ENCODE peak calls at places on chromosomes 5 and 9, in five cellular contexts. H, S, B, D and F are unnamed samples.

GRCh38 chr5:126811515-126812198 is 34.7 kb downstream of the LMNB1 start:
- DNase-seq in H (no peak), S (no peak), B (peak; percentile 86), D (no peak), F (no peak)

GRCh38 chr9:115018547-115019435 is 88.4 kb upstream of the TNFSF8 start:
- DNase-seq in H (no peak), S (no peak), B (peak; percentile 89), D (no peak), F (no peak)

GRCh38 chr9:69218166-69218565 is 44.1 kb downstream of the TJP2 start:
- DNase-seq in H (no peak), S (no peak), B (no peak), D (no peak), F (no peak)

GRCh38 chr5:42995152-42995751 is 44.9 kb downstream of the ANXA2R start:
- DNase-seq in H (peak; percentile 33), S (no peak), B (peak; percentile 44), D (no peak), F (no peak)

GRCh38 chr9:102047549-102047948 is 309.1 kb upstream of the GRIN3A start:
- DNase-seq in H (no peak), S (no peak), B (no peak), D (no peak), F (no peak)

GRCh38 chr5:103562084-103562452 is 521 bp downstream of the NUDT12 start:
- DNase-seq in H (no peak), S (no peak), B (no peak), D (no peak), F (no peak)

GRCh38 chr9:135476561-135476960 is 3.0 kb upstream of the PPP1R26 start:
- DNase-seq in H (no peak), S (no peak), B (no peak), D (no peak), F (no peak)

GRCh38 chr5:6356578-6357164 is 21.7 kb downstream of the MED10 start:
- DNase-seq in H (no peak), S (no peak), B (no peak), D (no peak), F (no peak)

GRCh38 chr5:22070151-22070550 is 783.0 kb downstream of the CDH12 start:
- DNase-seq in H (no peak), S (no peak), B (no peak), D (no peak), F (no peak)

GRCh38 chr5:171420429-171421231 is 1.2 kb downstream of the FGF18 start:
- DNase-seq in H (peak; percentile 53), S (no peak), B (peak; percentile 89), D (no peak), F (peak; percentile 28)

GRCh38 chr9:136597965-136598364 is 52.1 kb upstream of the NOTCH1 start:
- DNase-seq in H (no peak), S (no peak), B (no peak), D (no peak), F (no peak)
- H3K9ac ChIP-seq in H (no peak overlapping the region), S (no peak overlapping the region), B (no peak overlapping the region), D (no peak overlapping the region), F (no peak overlapping the region)

DNA sequence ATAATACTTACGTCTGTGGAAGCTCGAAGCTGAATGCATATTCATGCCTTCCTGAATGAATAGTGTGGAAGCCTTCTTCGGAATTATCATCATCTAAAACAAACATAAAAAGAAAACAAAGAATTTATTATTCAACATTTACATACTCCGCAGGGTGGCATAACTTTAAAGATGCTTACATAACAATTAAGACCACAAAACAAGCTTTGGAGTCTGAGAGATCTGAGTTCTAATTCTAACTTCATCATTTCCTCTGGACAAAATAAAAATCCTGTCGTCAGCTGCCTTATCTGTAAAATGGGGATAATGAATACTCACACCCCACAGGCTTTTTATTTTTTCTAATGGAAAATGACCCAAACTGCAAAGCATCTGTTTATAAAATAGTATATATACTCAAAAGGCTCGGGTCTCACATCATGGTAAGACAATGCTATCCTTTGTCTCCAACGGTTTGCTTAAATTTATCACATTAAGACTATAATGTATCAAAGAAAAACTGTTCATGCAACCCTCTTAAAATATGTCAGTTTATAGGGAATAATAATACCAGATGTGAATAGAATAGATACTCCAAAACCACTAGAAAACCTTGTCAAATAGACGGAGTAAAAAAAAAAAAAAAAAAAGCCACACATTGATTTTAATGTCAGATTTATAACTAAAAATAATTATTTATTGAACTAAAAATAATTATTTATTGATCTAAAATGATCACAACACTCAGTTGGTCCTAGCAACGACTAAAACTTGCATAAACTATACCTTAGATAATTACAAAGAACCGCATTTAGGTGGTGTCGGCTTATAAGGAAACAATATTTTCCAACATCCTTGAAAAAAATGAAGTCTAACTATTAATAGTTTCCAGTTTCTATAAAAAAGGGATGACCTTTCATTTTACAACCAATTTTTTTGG is 4.2 kb downstream of the ARRDC3 start:
- DNase-seq in H (no peak), S (no peak), B (no peak), D (no peak), F (no peak)
- H3K27ac ChIP-seq in H (peak overlapping the region; percentile 100), S (peak overlapping the region; percentile 98), B (peak overlapping the region; percentile 99), D (peak overlapping the region; percentile 99), F (peak overlapping the region; percentile 96)

DNA sequence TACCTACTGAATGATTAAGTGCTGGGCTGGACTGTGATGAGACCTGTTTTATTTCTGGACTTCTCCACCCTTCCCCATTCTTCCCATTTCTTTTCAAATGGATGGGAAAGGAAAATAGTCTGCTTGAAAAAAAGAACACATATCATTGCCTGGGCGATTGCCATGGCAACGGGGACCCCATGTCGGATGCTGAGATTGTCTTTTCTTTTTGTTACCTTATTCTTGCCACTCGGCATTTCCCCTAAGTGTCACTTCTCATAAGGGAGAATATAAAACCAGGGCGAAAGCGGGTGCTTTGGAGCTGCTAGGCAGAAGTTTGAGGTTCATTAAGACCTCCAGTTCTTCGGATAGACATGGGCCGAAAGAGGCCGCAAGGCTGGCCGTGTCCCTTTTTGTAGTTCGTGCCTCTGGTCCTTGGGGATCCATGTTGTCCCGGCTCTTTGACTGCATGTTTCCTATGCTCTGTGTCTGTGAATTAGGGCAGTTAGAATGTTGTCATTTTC is 760 bp downstream of the FGD3 start:
- DNase-seq in H (no peak), S (no peak), B (no peak), D (no peak), F (no peak)
- H3K9ac ChIP-seq in H (no peak overlapping the region), S (no peak overlapping the region), B (no peak overlapping the region), D (no peak overlapping the region), F (no peak overlapping the region)

GRCh38 chr5:111584651-111585050 is 72.3 kb upstream of the STARD4 start:
- DNase-seq in H (no peak), S (no peak), B (peak; percentile 93), D (no peak), F (no peak)

GRCh38 chr5:111585291-111585690 is 73.0 kb upstream of the STARD4 start:
- DNase-seq in H (no peak), S (no peak), B (peak; percentile 63), D (no peak), F (no peak)

GRCh38 chr5:111585946-111586345 is 73.6 kb upstream of the STARD4 start:
- DNase-seq in H (no peak), S (no peak), B (peak; percentile 38), D (no peak), F (no peak)

GRCh38 chr5:111582962-111583669 is 70.8 kb upstream of the STARD4 start:
- DNase-seq in H (no peak), S (no peak), B (peak; percentile 96), D (no peak), F (no peak)

GRCh38 chr5:111583761-111584203 is 71.4 kb upstream of the STARD4 start:
- DNase-seq in H (no peak), S (no peak), B (peak; percentile 55), D (no peak), F (no peak)
- H3K27ac ChIP-seq in H (no peak overlapping the region), S (no peak overlapping the region), B (peak overlapping the region; percentile 49), D (no peak overlapping the region), F (no peak overlapping the region)

DNA sequence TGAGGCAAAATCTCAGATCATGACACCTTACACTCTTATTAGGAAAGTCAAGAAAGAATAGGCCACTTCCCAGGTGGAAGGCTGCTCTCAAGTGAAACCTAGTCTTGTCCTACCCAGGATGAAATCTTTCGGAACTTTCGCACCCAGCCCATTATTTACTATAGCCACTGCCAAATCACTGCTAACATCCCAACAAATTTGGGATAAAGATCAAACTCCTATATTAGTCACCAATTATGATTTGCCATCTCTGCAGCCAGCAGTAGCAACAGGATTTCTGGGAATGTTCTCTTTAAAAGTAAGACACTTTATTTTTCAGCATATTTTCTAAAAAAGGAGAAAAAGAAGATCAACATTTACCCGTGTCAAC is 224.6 kb downstream of the GAS1 start:
- DNase-seq in H (no peak), S (no peak), B (no peak), D (no peak), F (no peak)
- H3K9ac ChIP-seq in H (no peak overlapping the region), S (no peak overlapping the region), B (peak overlapping the region; percentile 38), D (no peak overlapping the region), F (no peak overlapping the region)

GRCh38 chr9:75858497-75859092 is 31.9 kb upstream of the PCSK5 start:
- DNase-seq in H (no peak), S (no peak), B (no peak), D (no peak), F (no peak)

GRCh38 chr9:75852746-75853145 is 37.7 kb upstream of the PCSK5 start:
- DNase-seq in H (no peak), S (no peak), B (no peak), D (no peak), F (no peak)

GRCh38 chr9:75851917-75852316 is 38.6 kb upstream of the PCSK5 start:
- DNase-seq in H (no peak), S (no peak), B (no peak), D (no peak), F (no peak)

GRCh38 chr9:75850459-75851200 is 39.8 kb upstream of the PCSK5 start:
- DNase-seq in H (no peak), S (no peak), B (no peak), D (no peak), F (no peak)

GRCh38 chr9:75855509-75855908 is 35.0 kb upstream of the PCSK5 start:
- DNase-seq in H (peak; percentile 49), S (no peak), B (no peak), D (no peak), F (no peak)
- H3K27ac ChIP-seq in H (no peak overlapping the region), S (no peak overlapping the region), B (no peak overlapping the region), D (no peak overlapping the region), F (no peak overlapping the region)